ENCODE peak calls at places on chromosomes 6 and 20, in seven cellular contexts. One of them, this sample, is unnamed.

GRCh38 chr20:38117635-38118034 is 47.4 kb downstream of the TGM2 start:
- DNase-seq in tibial nerve: no peak
- DNase-seq in sigmoid colon: no peak
- DNase-seq in neural progenitor cell: no peak
- DNase-seq in lower lobe of right lung: no peak
- DNase-seq in epithelial cell of proximal tubule: no peak
- DNase-seq in choroid plexus epithelial cell: peak; percentile 84
- DNase-seq in this sample: peak; percentile 64

GRCh38 chr6:12071064-12071615 is 59.0 kb downstream of the HIVEP1 start:
- DNase-seq in sigmoid colon: no peak
- DNase-seq in choroid plexus epithelial cell: no peak
- DNase-seq in lower lobe of right lung: no peak
- DNase-seq in neural progenitor cell: no peak
- DNase-seq in epithelial cell of proximal tubule: no peak
- DNase-seq in tibial nerve: no peak
- DNase-seq in this sample: peak; percentile 20

GRCh38 chr6:54386295-54386694 is 78.1 kb downstream of the TINAG start:
- DNase-seq in sigmoid colon: no peak
- DNase-seq in epithelial cell of proximal tubule: no peak
- DNase-seq in lower lobe of right lung: no peak
- DNase-seq in neural progenitor cell: no peak
- DNase-seq in choroid plexus epithelial cell: no peak
- DNase-seq in tibial nerve: no peak
- DNase-seq in this sample: no peak

GRCh38 chr6:34230653-34231351 is 5.9 kb upstream of the HMGA1 start:
- DNase-seq in tibial nerve: peak; percentile 12
- DNase-seq in epithelial cell of proximal tubule: no peak
- DNase-seq in lower lobe of right lung: no peak
- DNase-seq in neural progenitor cell: no peak
- DNase-seq in sigmoid colon: no peak
- DNase-seq in choroid plexus epithelial cell: peak; percentile 33
- DNase-seq in this sample: peak; percentile 60

GRCh38 chr20:1819311-1820136 is 75.7 kb upstream of the SIRPA start:
- DNase-seq in sigmoid colon: no peak
- DNase-seq in choroid plexus epithelial cell: no peak
- DNase-seq in tibial nerve: no peak
- DNase-seq in lower lobe of right lung: no peak
- DNase-seq in epithelial cell of proximal tubule: no peak
- DNase-seq in neural progenitor cell: no peak
- DNase-seq in this sample: no peak

GRCh38 chr20:48923149-48923718 is 1.7 kb downstream of the ARFGEF2 start:
- DNase-seq in neural progenitor cell: no peak
- DNase-seq in tibial nerve: no peak
- DNase-seq in sigmoid colon: no peak
- DNase-seq in choroid plexus epithelial cell: no peak
- DNase-seq in lower lobe of right lung: no peak
- DNase-seq in epithelial cell of proximal tubule: no peak
- DNase-seq in this sample: no peak

GRCh38 chr6:155807243-155807642 is 351.6 kb upstream of the NOX3 start:
- DNase-seq in sigmoid colon: no peak
- DNase-seq in tibial nerve: no peak
- DNase-seq in choroid plexus epithelial cell: no peak
- DNase-seq in lower lobe of right lung: no peak
- DNase-seq in epithelial cell of proximal tubule: no peak
- DNase-seq in neural progenitor cell: no peak
- DNase-seq in this sample: no peak

GRCh38 chr6:642805-643204 is 14.1 kb downstream of the HUS1B start:
- DNase-seq in sigmoid colon: no peak
- DNase-seq in neural progenitor cell: no peak
- DNase-seq in epithelial cell of proximal tubule: no peak
- DNase-seq in choroid plexus epithelial cell: no peak
- DNase-seq in lower lobe of right lung: no peak
- DNase-seq in tibial nerve: no peak
- DNase-seq in this sample: no peak

GRCh38 chr6:125906158-125906998 is 50.2 kb upstream of the HINT3 start:
- DNase-seq in lower lobe of right lung: peak; percentile 49
- DNase-seq in sigmoid colon: no peak
- DNase-seq in neural progenitor cell: peak; percentile 72
- DNase-seq in choroid plexus epithelial cell: peak; percentile 61
- DNase-seq in epithelial cell of proximal tubule: no peak
- DNase-seq in tibial nerve: no peak
- DNase-seq in this sample: peak; percentile 51

GRCh38 chr20:62752181-62752670 is 43.6 kb downstream of the NTSR1 start:
- DNase-seq in epithelial cell of proximal tubule: no peak
- DNase-seq in tibial nerve: no peak
- DNase-seq in sigmoid colon: no peak
- DNase-seq in neural progenitor cell: peak; percentile 31
- DNase-seq in choroid plexus epithelial cell: no peak
- DNase-seq in lower lobe of right lung: peak; percentile 33
- DNase-seq in this sample: no peak

GRCh38 chr6:103236923-103237322 is 1622.8 kb downstream of the HACE1 start:
- DNase-seq in epithelial cell of proximal tubule: no peak
- DNase-seq in choroid plexus epithelial cell: peak; percentile 26
- DNase-seq in neural progenitor cell: no peak
- DNase-seq in tibial nerve: no peak
- DNase-seq in lower lobe of right lung: no peak
- DNase-seq in sigmoid colon: no peak
- DNase-seq in this sample: no peak

GRCh38 chr20:45218133-45218532 is 3.0 kb upstream of the SEMG2 start:
- DNase-seq in tibial nerve: no peak
- DNase-seq in lower lobe of right lung: no peak
- DNase-seq in sigmoid colon: no peak
- DNase-seq in choroid plexus epithelial cell: no peak
- DNase-seq in epithelial cell of proximal tubule: peak; percentile 3
- DNase-seq in neural progenitor cell: no peak
- DNase-seq in this sample: no peak

GRCh38 chr6:169188051-169188863 is 65.4 kb downstream of the THBS2 start:
- DNase-seq in tibial nerve: no peak
- DNase-seq in sigmoid colon: no peak
- DNase-seq in neural progenitor cell: no peak
- DNase-seq in choroid plexus epithelial cell: peak; percentile 85
- DNase-seq in epithelial cell of proximal tubule: no peak
- DNase-seq in lower lobe of right lung: no peak
- DNase-seq in this sample: peak; percentile 27

GRCh38 chr6:89242574-89243330 is 25.6 kb upstream of the GABRR1 start:
- DNase-seq in choroid plexus epithelial cell: peak; percentile 81
- DNase-seq in epithelial cell of proximal tubule: no peak
- DNase-seq in lower lobe of right lung: no peak
- DNase-seq in sigmoid colon: no peak
- DNase-seq in neural progenitor cell: peak; percentile 44
- DNase-seq in tibial nerve: no peak
- DNase-seq in this sample: peak; percentile 63

GRCh38 chr6:83417880-83418663 is 12.8 kb downstream of the ME1 start:
- DNase-seq in sigmoid colon: no peak
- DNase-seq in neural progenitor cell: peak; percentile 51
- DNase-seq in tibial nerve: no peak
- DNase-seq in epithelial cell of proximal tubule: no peak
- DNase-seq in choroid plexus epithelial cell: peak; percentile 90
- DNase-seq in lower lobe of right lung: no peak
- DNase-seq in this sample: peak; percentile 72

GRCh38 chr6:158303210-158303731 is 9.0 kb upstream of the TULP4 start:
- DNase-seq in lower lobe of right lung: no peak
- DNase-seq in tibial nerve: no peak
- DNase-seq in neural progenitor cell: no peak
- DNase-seq in epithelial cell of proximal tubule: no peak
- DNase-seq in sigmoid colon: no peak
- DNase-seq in choroid plexus epithelial cell: no peak
- DNase-seq in this sample: peak; percentile 49

GRCh38 chr6:87700351-87700728 is 1.7 kb downstream of the AKIRIN2 start:
- DNase-seq in epithelial cell of proximal tubule: no peak
- DNase-seq in lower lobe of right lung: no peak
- DNase-seq in choroid plexus epithelial cell: no peak
- DNase-seq in neural progenitor cell: no peak
- DNase-seq in tibial nerve: no peak
- DNase-seq in sigmoid colon: no peak
- DNase-seq in this sample: no peak

GRCh38 chr20:63205896-63206295 is 10.0 kb downstream of the YTHDF1 start:
- DNase-seq in epithelial cell of proximal tubule: no peak
- DNase-seq in tibial nerve: no peak
- DNase-seq in neural progenitor cell: no peak
- DNase-seq in sigmoid colon: no peak
- DNase-seq in choroid plexus epithelial cell: no peak
- DNase-seq in lower lobe of right lung: no peak
- DNase-seq in this sample: no peak

GRCh38 chr6:163648868-163649267 is 234.3 kb downstream of the QKI start:
- DNase-seq in choroid plexus epithelial cell: no peak
- DNase-seq in tibial nerve: no peak
- DNase-seq in lower lobe of right lung: no peak
- DNase-seq in epithelial cell of proximal tubule: no peak
- DNase-seq in neural progenitor cell: no peak
- DNase-seq in sigmoid colon: no peak
- DNase-seq in this sample: no peak

GRCh38 chr6:163652328-163652727 is 237.8 kb downstream of the QKI start:
- DNase-seq in epithelial cell of proximal tubule: no peak
- DNase-seq in neural progenitor cell: no peak
- DNase-seq in sigmoid colon: no peak
- DNase-seq in choroid plexus epithelial cell: no peak
- DNase-seq in lower lobe of right lung: no peak
- DNase-seq in tibial nerve: no peak
- DNase-seq in this sample: no peak

GRCh38 chr6:163655217-163656121 is 241.0 kb downstream of the QKI start:
- DNase-seq in epithelial cell of proximal tubule: no peak
- DNase-seq in neural progenitor cell: no peak
- DNase-seq in tibial nerve: no peak
- DNase-seq in lower lobe of right lung: no peak
- DNase-seq in sigmoid colon: no peak
- DNase-seq in choroid plexus epithelial cell: no peak
- DNase-seq in this sample: no peak

GRCh38 chr6:163647624-163648023 is 233.1 kb downstream of the QKI start:
- DNase-seq in epithelial cell of proximal tubule: no peak
- DNase-seq in choroid plexus epithelial cell: no peak
- DNase-seq in sigmoid colon: no peak
- DNase-seq in neural progenitor cell: no peak
- DNase-seq in tibial nerve: no peak
- DNase-seq in lower lobe of right lung: no peak
- DNase-seq in this sample: no peak

GRCh38 chr6:163651910-163652309 is 237.4 kb downstream of the QKI start:
- DNase-seq in tibial nerve: no peak
- DNase-seq in sigmoid colon: no peak
- DNase-seq in neural progenitor cell: no peak
- DNase-seq in lower lobe of right lung: no peak
- DNase-seq in choroid plexus epithelial cell: peak; percentile 4
- DNase-seq in epithelial cell of proximal tubule: no peak
- DNase-seq in this sample: peak; percentile 18
- TF ChIP-seq CTCF in tibial nerve: no peak
- TF ChIP-seq CTCF in sigmoid colon: no peak
- TF ChIP-seq CTCF in neural progenitor cell: no peak
- TF ChIP-seq CTCF in lower lobe of right lung: no peak
- TF ChIP-seq CTCF in choroid plexus epithelial cell: no peak
- TF ChIP-seq CTCF in epithelial cell of proximal tubule: no peak
- TF ChIP-seq CTCF in this sample: no peak

GRCh38 chr6:144252289-144252688 is 32.8 kb upstream of the UTRN start:
- DNase-seq in sigmoid colon: no peak
- DNase-seq in lower lobe of right lung: no peak
- DNase-seq in epithelial cell of proximal tubule: no peak
- DNase-seq in choroid plexus epithelial cell: no peak
- DNase-seq in tibial nerve: no peak
- DNase-seq in neural progenitor cell: no peak
- DNase-seq in this sample: peak; percentile 30
- H3K4me3 ChIP-seq in sigmoid colon: no peak overlapping the region
- H3K4me3 ChIP-seq in lower lobe of right lung: no peak overlapping the region
- H3K4me3 ChIP-seq in epithelial cell of proximal tubule: no peak overlapping the region
- H3K4me3 ChIP-seq in choroid plexus epithelial cell: no peak overlapping the region
- H3K4me3 ChIP-seq in tibial nerve: no peak overlapping the region
- H3K4me3 ChIP-seq in neural progenitor cell: no peak overlapping the region
- H3K4me3 ChIP-seq in this sample: no peak overlapping the region

DNA sequence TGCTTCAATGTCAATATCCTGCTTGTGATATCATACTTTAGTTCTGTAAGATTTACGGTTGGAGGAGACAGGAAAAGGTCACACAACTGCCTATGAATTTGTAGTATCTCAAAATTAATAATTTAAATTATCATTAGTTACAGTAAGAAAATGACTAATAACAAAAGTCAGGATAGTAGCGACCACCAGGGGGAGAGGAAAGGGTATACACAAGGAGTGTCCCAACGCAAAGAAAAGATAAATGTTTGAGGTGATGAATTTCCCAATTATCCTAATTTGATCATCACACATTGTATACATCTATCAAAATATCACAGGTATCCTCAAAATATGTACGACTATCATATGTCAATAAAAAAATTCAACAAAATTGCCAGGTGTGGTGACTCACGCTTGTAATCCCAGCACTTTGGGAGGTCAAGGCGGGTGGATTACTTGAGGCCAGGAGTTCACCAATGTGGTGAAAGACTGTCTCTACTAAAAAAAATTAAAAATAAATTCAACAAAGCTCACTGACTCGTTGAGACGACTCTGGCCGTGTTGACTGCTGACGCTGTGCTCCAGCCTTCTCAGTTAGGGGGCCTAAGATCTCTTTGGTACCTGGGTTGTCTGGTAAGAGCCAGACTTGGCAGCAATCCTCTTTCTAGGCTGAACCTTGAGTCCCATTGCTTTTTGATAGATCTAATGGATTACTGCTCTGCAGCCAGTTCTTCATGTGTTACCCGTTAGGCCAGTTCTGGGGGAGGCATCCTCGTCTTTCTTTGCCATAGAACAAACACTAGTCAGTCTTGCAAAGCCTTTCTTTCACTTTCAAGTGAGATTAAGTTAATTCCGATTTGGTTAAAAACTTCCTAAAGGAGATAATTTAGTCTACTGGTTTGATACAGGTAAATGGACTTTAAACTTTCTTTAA is 9.0 kb upstream of the OVOL2 start:
- DNase-seq in neural progenitor cell: no peak
- DNase-seq in choroid plexus epithelial cell: peak; percentile 18
- DNase-seq in tibial nerve: no peak
- DNase-seq in sigmoid colon: no peak
- DNase-seq in epithelial cell of proximal tubule: no peak
- DNase-seq in lower lobe of right lung: no peak
- DNase-seq in this sample: peak; percentile 39
- TF ChIP-seq CTCF in neural progenitor cell: peak; percentile 52
- TF ChIP-seq CTCF in choroid plexus epithelial cell: peak; percentile 22
- TF ChIP-seq CTCF in tibial nerve: no peak
- TF ChIP-seq CTCF in sigmoid colon: no peak
- TF ChIP-seq CTCF in epithelial cell of proximal tubule: peak; percentile 34
- TF ChIP-seq CTCF in lower lobe of right lung: no peak
- TF ChIP-seq CTCF in this sample: no peak

DNA sequence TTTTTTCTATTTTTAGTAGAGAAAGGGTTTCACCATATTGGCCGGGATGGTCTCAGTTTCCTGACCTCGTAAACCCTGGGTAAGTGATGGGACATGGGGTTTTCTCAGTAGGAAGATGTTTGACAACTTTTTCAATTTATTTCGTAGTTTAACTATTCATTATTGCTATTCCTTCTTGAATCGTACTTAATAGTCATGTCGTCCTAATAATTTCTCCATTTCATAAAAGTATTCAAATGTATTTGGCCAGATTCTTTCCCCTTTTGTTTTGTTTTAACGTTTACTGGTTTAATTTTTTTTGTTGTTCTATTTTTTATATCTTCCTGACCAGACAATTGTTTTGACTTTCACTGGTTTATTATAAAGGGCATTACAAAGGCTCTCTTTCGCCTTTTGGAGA is 16.3 kb downstream of the GPX5 start:
- DNase-seq in lower lobe of right lung: no peak
- DNase-seq in sigmoid colon: no peak
- DNase-seq in neural progenitor cell: no peak
- DNase-seq in epithelial cell of proximal tubule: no peak
- DNase-seq in tibial nerve: no peak
- DNase-seq in choroid plexus epithelial cell: no peak
- DNase-seq in this sample: no peak
- H3K4me3 ChIP-seq in lower lobe of right lung: peak overlapping the region; percentile 43
- H3K4me3 ChIP-seq in sigmoid colon: no peak overlapping the region
- H3K4me3 ChIP-seq in neural progenitor cell: peak overlapping the region; percentile 73
- H3K4me3 ChIP-seq in epithelial cell of proximal tubule: peak overlapping the region; percentile 56
- H3K4me3 ChIP-seq in tibial nerve: no peak overlapping the region
- H3K4me3 ChIP-seq in choroid plexus epithelial cell: no peak overlapping the region
- H3K4me3 ChIP-seq in this sample: peak overlapping the region; percentile 64

GRCh38 chr6:46419576-46420002 is 71.7 kb downstream of the RCAN2 start:
- DNase-seq in lower lobe of right lung: no peak
- DNase-seq in neural progenitor cell: peak; percentile 69
- DNase-seq in epithelial cell of proximal tubule: peak; percentile 15
- DNase-seq in tibial nerve: peak; percentile 33
- DNase-seq in choroid plexus epithelial cell: peak; percentile 90
- DNase-seq in sigmoid colon: peak; percentile 66
- DNase-seq in this sample: peak; percentile 73
- TF ChIP-seq CTCF in lower lobe of right lung: peak; percentile 84
- TF ChIP-seq CTCF in neural progenitor cell: peak; percentile 81
- TF ChIP-seq CTCF in epithelial cell of proximal tubule: peak; percentile 89
- TF ChIP-seq CTCF in tibial nerve: peak; percentile 77
- TF ChIP-seq CTCF in choroid plexus epithelial cell: peak; percentile 91
- TF ChIP-seq CTCF in sigmoid colon: peak; percentile 13
- TF ChIP-seq CTCF in this sample: peak; percentile 89

This sample was measured in epithelial cell of esophagus.